ENCODE peak calls at places on chromosomes 4 and X, in five cellular contexts. W is DND-41; J is CD8-positive, alpha-beta T cell; H is Peyer's patch; E is colonic mucosa. S is an unnamed sample.

GRCh38 chrX:115189646-115190635 is 731 bp downstream of the RBMXL3 start:
- DNase-seq in W (no peak), H (no peak), E (no peak), J (no peak), S (no peak)

GRCh38 chr4:910366-911091 is 21.6 kb downstream of the GAK start:
- DNase-seq in E (no peak), W (no peak), H (no peak), J (no peak), S (no peak)

GRCh38 chr4:149345424-149345823 is 470.2 kb downstream of the IQCM start:
- DNase-seq in J (no peak), W (no peak), E (no peak), H (no peak), S (no peak)

GRCh38 chr4:102629686-102630085 is 128.5 kb downstream of the NFKB1 start:
- DNase-seq in W (no peak), J (no peak), E (no peak), H (no peak), S (no peak)

GRCh38 chr4:11366859-11367258 is 61.8 kb downstream of the HS3ST1 start:
- DNase-seq in W (no peak), H (no peak), J (no peak), E (no peak), S (no peak)

GRCh38 chr4:108398326-108398725 is 222.1 kb upstream of the RPL34 start:
- DNase-seq in W (peak; percentile 53), H (no peak), J (no peak), E (no peak), S (peak; percentile 64)

GRCh38 chr4:55736605-55737183 is 82.9 kb upstream of the EXOC1L start:
- DNase-seq in W (no peak), E (no peak), J (no peak), H (no peak), S (no peak)

GRCh38 chr4:16391196-16391595 is 164.9 kb upstream of the TAPT1 start:
- DNase-seq in H (no peak), J (no peak), W (no peak), E (no peak), S (no peak)

GRCh38 chrX:37599735-37600134 is 28.3 kb downstream of the LANCL3 start:
- DNase-seq in J (no peak), W (no peak), H (no peak), E (no peak), S (no peak)

GRCh38 chr4:70544279-70544870 is 26.0 kb downstream of the AMTN start:
- DNase-seq in H (no peak), E (no peak), W (no peak), J (no peak), S (no peak)

GRCh38 chr4:113683143-113683542 is 78.4 kb downstream of the CAMK2D start:
- DNase-seq in H (peak; percentile 82), E (no peak), J (peak; percentile 26), W (peak; percentile 65), S (no peak)

GRCh38 chr4:173426064-173426463 is 27.1 kb upstream of the SCRG1 start:
- DNase-seq in J (no peak), W (peak; percentile 79), H (peak; percentile 65), E (no peak), S (no peak)

GRCh38 chr4:76512000-76512399 is 77.0 kb downstream of the SHROOM3 start:
- DNase-seq in W (no peak), J (no peak), E (no peak), H (no peak), S (no peak)

GRCh38 chrX:101195442-101196173 is 24.0 kb upstream of the DRP2 start:
- DNase-seq in W (no peak), E (no peak), J (no peak), H (no peak), S (no peak)

GRCh38 chr4:55675196-55675793 is 39.2 kb upstream of the NMU start:
- DNase-seq in E (no peak), J (no peak), W (peak; percentile 18), H (no peak), S (no peak)

GRCh38 chr4:145545538-145546224 is 64.0 kb downstream of the SMAD1 start:
- DNase-seq in W (no peak), H (no peak), E (peak; percentile 61), J (no peak), S (no peak)

GRCh38 chr4:1512738-1513660 is 106.8 kb upstream of the NKX1-1 start:
- DNase-seq in J (peak; percentile 9), H (no peak), W (no peak), E (peak; percentile 28), S (no peak)

GRCh38 chr4:146335763-146336412 is 121.5 kb downstream of the REELD1 start:
- DNase-seq in H (no peak), J (no peak), E (no peak), W (no peak), S (no peak)

GRCh38 chr4:52250124-52250523 is 199.0 kb downstream of the SPATA18 start:
- DNase-seq in E (peak; percentile 18), H (no peak), J (no peak), W (no peak), S (no peak)

GRCh38 chr4:138961687-138962086 is 53.9 kb upstream of the NOCT start:
- DNase-seq in J (no peak), H (no peak), W (no peak), E (no peak), S (no peak)

GRCh38 chr4:9988349-9988748 is 32.9 kb downstream of the SLC2A9 start:
- DNase-seq in E (no peak), H (no peak), J (no peak), W (no peak), S (peak; percentile 26)

GRCh38 chr4:158182736-158183135 is 9.9 kb upstream of the GASK1B start:
- DNase-seq in E (no peak), H (no peak), W (no peak), J (no peak), S (no peak)

GRCh38 chr4:829761-830655 is 4.1 kb upstream of the CPLX1 start:
- DNase-seq in J (no peak), H (no peak), W (no peak), E (no peak), S (no peak)

GRCh38 chr4:54063224-54063623 is 1.2 kb downstream of the CHIC2 start:
- DNase-seq in E (no peak), J (no peak), W (no peak), H (no peak), S (no peak)

GRCh38 chr4:154491731-154492249 is at the start of gene DCHS2:
- DNase-seq in H (peak; percentile 59), E (peak; percentile 53), J (no peak), W (no peak), S (peak; percentile 88)

GRCh38 chrX:1601768-1602085 is 10.3 kb downstream of the AKAP17A start:
- DNase-seq in J (no peak), W (no peak), E (no peak), H (no peak), S (no peak)

GRCh38 chr4:84648863-84649647 is 66.1 kb downstream of the CDS1 start:
- DNase-seq in H (no peak), E (peak; percentile 73), J (no peak), W (no peak), S (no peak)

GRCh38 chr4:84803720-84804119 is 162.8 kb downstream of the WDFY3 start:
- DNase-seq in W (no peak), E (no peak), J (no peak), H (no peak), S (no peak)

GRCh38 chr4:46818604-46819003 is 90.4 kb downstream of the COX7B2 start:
- DNase-seq in E (no peak), H (no peak), W (no peak), J (no peak), S (no peak)

GRCh38 chr4:156734965-156735895 is 236.4 kb downstream of the PDGFC start:
- DNase-seq in H (no peak), J (no peak), E (no peak), W (no peak), S (no peak)

GRCh38 chrX:13694359-13694758 is 5.4 kb downstream of the RAB9A start:
- DNase-seq in W (no peak), J (no peak), H (no peak), E (no peak), S (no peak)
- H3K27ac ChIP-seq in W (no peak overlapping the region), J (no peak overlapping the region), H (no peak overlapping the region), E (no peak overlapping the region), S (no peak overlapping the region)

DNA sequence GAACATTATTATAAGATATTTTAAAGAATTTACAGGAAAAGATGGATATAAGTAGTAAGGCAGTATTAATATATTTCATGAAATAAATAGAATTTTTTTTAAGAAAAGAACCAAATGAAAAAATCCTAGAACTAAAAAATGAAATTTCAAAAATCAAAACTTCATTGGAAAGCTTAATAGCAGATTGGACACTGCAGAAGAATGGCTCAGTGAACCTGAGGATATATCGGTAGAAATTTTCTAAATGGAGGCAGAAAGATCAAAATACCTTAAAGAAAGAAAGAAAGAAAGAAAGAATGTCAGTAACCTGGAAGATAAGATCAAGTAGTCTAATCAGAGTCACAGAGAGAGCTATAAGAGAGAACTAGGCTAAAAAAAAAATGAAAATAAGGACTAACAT is 21.3 kb upstream of the FAM13A start:
- DNase-seq in J (no peak), W (no peak), H (no peak), E (no peak), S (no peak)
- H3K27ac ChIP-seq in J (no peak overlapping the region), W (no peak overlapping the region), H (no peak overlapping the region), E (no peak overlapping the region), S (no peak overlapping the region)

GRCh38 chr4:6963139-6963611 is 53.5 kb downstream of the TBC1D14 start:
- DNase-seq in J (no peak), H (peak; percentile 57), W (no peak), E (no peak), S (peak; percentile 84)

GRCh38 chr4:6960628-6961027 is 51.0 kb downstream of the TBC1D14 start:
- DNase-seq in J (no peak), W (no peak), H (no peak), E (no peak), S (no peak)

GRCh38 chr4:6960154-6960553 is 50.5 kb downstream of the TBC1D14 start:
- DNase-seq in H (no peak), W (no peak), E (no peak), J (no peak), S (no peak)

GRCh38 chr4:6961496-6962210 is 52.0 kb downstream of the TBC1D14 start:
- DNase-seq in E (no peak), J (no peak), H (peak; percentile 41), W (no peak), S (peak; percentile 45)

DNA sequence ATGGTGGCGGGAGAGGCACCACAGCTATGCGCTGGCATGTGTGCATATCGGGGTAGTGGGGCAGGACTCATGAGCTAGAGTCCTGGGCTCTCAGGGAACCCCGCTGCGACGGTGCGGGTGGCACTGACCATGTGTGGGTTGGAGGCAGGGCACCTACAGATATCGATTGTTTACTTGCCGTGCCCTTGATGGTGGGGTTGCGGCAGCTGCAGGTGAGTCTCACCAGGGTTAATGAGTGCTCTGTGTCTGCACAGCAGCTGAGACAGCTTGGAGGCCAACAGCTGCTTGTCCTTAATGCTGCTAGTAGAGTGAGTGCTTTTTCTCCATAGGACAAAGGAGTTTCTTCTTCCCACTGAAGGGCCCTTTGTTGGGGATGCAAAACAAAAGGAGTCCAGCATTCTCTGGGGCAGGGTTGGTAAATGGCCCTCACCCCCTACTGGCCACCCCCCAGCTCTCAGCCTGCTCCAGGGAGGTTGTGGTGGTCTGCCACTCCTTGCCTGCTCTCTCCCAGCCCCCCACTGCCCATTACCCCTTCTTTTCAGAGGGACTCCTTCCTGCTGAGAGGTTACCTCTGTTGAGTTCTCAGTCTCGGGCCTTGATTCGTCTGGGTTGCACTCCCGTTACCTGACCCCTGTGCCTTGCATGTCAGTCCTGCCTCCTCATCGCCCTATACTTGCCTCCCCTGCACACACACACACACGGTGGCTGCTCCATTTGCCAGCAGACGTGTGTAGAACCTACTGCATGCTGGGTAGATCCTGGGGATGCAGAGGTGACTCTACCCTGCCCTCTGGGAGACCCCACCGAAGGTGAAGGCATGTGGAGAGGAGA is 52.8 kb downstream of the TBC1D14 start:
- DNase-seq in J (no peak), H (peak; percentile 45), W (no peak), E (no peak), S (peak; percentile 57)
- H3K27ac ChIP-seq in J (no peak overlapping the region), H (no peak overlapping the region), W (no peak overlapping the region), E (no peak overlapping the region), S (no peak overlapping the region)

GRCh38 chr4:142567199-142567598 is 278.9 kb downstream of the INPP4B start:
- DNase-seq in E (no peak), J (no peak), H (peak; percentile 73), W (no peak), S (no peak)
- H3K27ac ChIP-seq in E (peak overlapping the region; percentile 68), J (peak overlapping the region; percentile 53), H (peak overlapping the region; percentile 84), W (no peak overlapping the region), S (peak overlapping the region; percentile 62)

S was measured in esophagus muscularis mucosa.